ENCODE peak calls at places on chromosomes 2 and 18, in four cellular contexts. One of them, this sample, is unnamed.

GRCh38 chr2:9802576-9802993 is 40.7 kb upstream of the TAF1B start:
- DNase-seq in neural progenitor cell: no peak
- DNase-seq in GM13976: no peak
- DNase-seq in AG09309: no peak
- DNase-seq in this sample: no peak

GRCh38 chr2:3605013-3605961 is 10.4 kb downstream of the COLEC11 start:
- DNase-seq in neural progenitor cell: no peak
- DNase-seq in GM13976: peak
- DNase-seq in AG09309: no peak
- DNase-seq in this sample: no peak

GRCh38 chr18:74550886-74551285 is 16.6 kb downstream of the CNDP1 start:
- DNase-seq in neural progenitor cell: no peak
- DNase-seq in GM13976: no peak
- DNase-seq in AG09309: no peak
- DNase-seq in this sample: no peak

GRCh38 chr2:98598781-98599428 is 9.4 kb downstream of the COA5 start:
- DNase-seq in neural progenitor cell: no peak
- DNase-seq in GM13976: no peak
- DNase-seq in AG09309: no peak
- DNase-seq in this sample: no peak

GRCh38 chr2:41791523-41791922 is 256.3 kb upstream of the PKDCC start:
- DNase-seq in neural progenitor cell: peak
- DNase-seq in GM13976: peak
- DNase-seq in AG09309: no peak
- DNase-seq in this sample: no peak

GRCh38 chr2:56357655-56358295 is 174.0 kb downstream of the CCDC85A start:
- DNase-seq in neural progenitor cell: no peak
- DNase-seq in GM13976: no peak
- DNase-seq in AG09309: no peak
- DNase-seq in this sample: no peak

GRCh38 chr2:10478298-10478625 is 30.1 kb upstream of the ODC1 start:
- DNase-seq in neural progenitor cell: no peak
- DNase-seq in GM13976: no peak
- DNase-seq in AG09309: no peak
- DNase-seq in this sample: no peak

GRCh38 chr2:69074926-69075325 is 61.9 kb downstream of the ANTXR1 start:
- DNase-seq in neural progenitor cell: no peak
- DNase-seq in GM13976: no peak
- DNase-seq in AG09309: no peak
- DNase-seq in this sample: no peak

GRCh38 chr2:65539633-65540032 is 107.2 kb upstream of the SPRED2 start:
- DNase-seq in neural progenitor cell: no peak
- DNase-seq in GM13976: no peak
- DNase-seq in AG09309: no peak
- DNase-seq in this sample: no peak

GRCh38 chr2:37993135-37993534 is 68.0 kb downstream of the RMDN2 start:
- DNase-seq in neural progenitor cell: no peak
- DNase-seq in GM13976: no peak
- DNase-seq in AG09309: no peak
- DNase-seq in this sample: no peak

GRCh38 chr2:144516417-144516980 is 3.4 kb downstream of the ZEB2 start:
- DNase-seq in neural progenitor cell: peak
- DNase-seq in GM13976: no peak
- DNase-seq in AG09309: no peak
- DNase-seq in this sample: no peak

GRCh38 chr2:62293490-62294212 is 97.7 kb downstream of the B3GNT2 start:
- DNase-seq in neural progenitor cell: peak
- DNase-seq in GM13976: no peak
- DNase-seq in AG09309: no peak
- DNase-seq in this sample: peak

GRCh38 chr2:56444339-56444738 is 260.5 kb downstream of the CCDC85A start:
- DNase-seq in neural progenitor cell: peak
- DNase-seq in GM13976: no peak
- DNase-seq in AG09309: no peak
- DNase-seq in this sample: no peak

GRCh38 chr2:5991305-5991968 is 299.3 kb downstream of the SOX11 start:
- DNase-seq in neural progenitor cell: peak
- DNase-seq in GM13976: no peak
- DNase-seq in AG09309: no peak
- DNase-seq in this sample: no peak

GRCh38 chr2:53970095-53970897 is 497 bp downstream of the PSME4 start:
- DNase-seq in neural progenitor cell: peak
- DNase-seq in GM13976: peak
- DNase-seq in AG09309: no peak
- DNase-seq in this sample: peak

GRCh38 chr2:106575955-106576354 is 88.8 kb downstream of the CD8B2 start:
- DNase-seq in neural progenitor cell: peak
- DNase-seq in GM13976: no peak
- DNase-seq in AG09309: peak
- DNase-seq in this sample: no peak

GRCh38 chr2:139949242-139949972 is 1169.2 kb upstream of the NXPH2 start:
- DNase-seq in neural progenitor cell: no peak
- DNase-seq in GM13976: no peak
- DNase-seq in AG09309: no peak
- DNase-seq in this sample: no peak

GRCh38 chr2:139940701-139941100 is 1160.5 kb upstream of the NXPH2 start:
- DNase-seq in neural progenitor cell: no peak
- DNase-seq in GM13976: no peak
- DNase-seq in AG09309: no peak
- DNase-seq in this sample: no peak

GRCh38 chr2:139946690-139947089 is 1166.5 kb upstream of the NXPH2 start:
- DNase-seq in neural progenitor cell: peak
- DNase-seq in GM13976: no peak
- DNase-seq in AG09309: no peak
- DNase-seq in this sample: no peak
- TF ChIP-seq CTCF in neural progenitor cell: peak
- TF ChIP-seq CTCF in GM13976: no peak
- TF ChIP-seq CTCF in AG09309: no peak
- TF ChIP-seq CTCF in this sample: no peak

DNA sequence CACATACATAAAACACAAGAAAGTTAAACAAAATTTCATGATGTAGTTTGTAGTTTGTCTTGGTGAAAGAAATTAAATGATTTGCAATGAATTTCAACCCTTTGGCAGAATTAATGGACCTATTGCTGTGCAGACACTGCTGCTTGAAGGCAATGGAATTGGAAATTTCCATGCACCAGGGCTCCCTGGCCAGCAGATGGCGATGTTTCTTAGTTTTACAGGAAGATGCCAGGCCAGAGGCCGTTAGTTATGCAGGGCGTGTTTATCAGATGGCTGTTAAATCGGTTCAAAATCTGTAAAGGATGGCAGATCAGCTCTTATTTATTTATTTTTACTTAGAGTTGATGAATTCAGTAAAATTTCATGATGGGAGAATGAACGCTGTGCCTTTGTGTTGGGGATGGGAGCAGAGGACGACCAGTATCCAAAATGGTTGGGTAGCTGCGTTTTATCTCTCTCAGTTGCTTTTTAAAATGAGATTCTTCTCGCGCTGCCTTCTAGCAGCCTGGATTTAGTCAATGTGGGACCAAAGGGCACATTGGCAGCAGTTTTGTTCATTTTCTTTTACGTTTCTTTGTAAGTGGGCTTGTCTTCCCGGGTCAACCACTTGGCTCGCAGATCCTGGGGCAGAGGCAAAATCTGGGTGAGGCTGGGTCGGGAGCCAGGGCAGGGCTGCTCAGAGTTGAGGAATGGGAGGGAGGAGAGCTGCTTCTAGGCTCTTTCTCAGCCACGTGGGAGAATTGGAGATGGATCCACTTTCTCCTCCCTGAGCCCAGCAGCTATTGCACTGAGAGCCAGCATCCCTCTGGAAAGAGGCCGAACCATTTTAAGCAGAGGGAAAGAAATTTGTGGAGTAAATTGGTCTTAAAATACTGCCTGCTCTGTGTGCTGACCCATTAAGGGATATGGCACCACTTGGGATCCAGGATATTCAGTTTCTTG is 344.0 kb downstream of the PIK3C3 start:
- DNase-seq in neural progenitor cell: peak
- DNase-seq in GM13976: peak
- DNase-seq in AG09309: peak
- DNase-seq in this sample: no peak
- TF ChIP-seq CTCF in neural progenitor cell: peak
- TF ChIP-seq CTCF in GM13976: peak
- TF ChIP-seq CTCF in AG09309: peak
- TF ChIP-seq CTCF in this sample: peak

GRCh38 chr18:9971313-9971920 is 57.6 kb downstream of the VAPA start:
- DNase-seq in neural progenitor cell: peak
- DNase-seq in GM13976: peak
- DNase-seq in AG09309: peak
- DNase-seq in this sample: no peak
- TF ChIP-seq CTCF in neural progenitor cell: peak
- TF ChIP-seq CTCF in GM13976: peak
- TF ChIP-seq CTCF in AG09309: peak
- TF ChIP-seq CTCF in this sample: peak

GRCh38 chr2:29165362-29166236 is 50.4 kb downstream of the CLIP4 start:
- DNase-seq in neural progenitor cell: no peak
- DNase-seq in GM13976: no peak
- DNase-seq in AG09309: peak
- DNase-seq in this sample: no peak
- TF ChIP-seq CTCF in neural progenitor cell: no peak
- TF ChIP-seq CTCF in GM13976: no peak
- TF ChIP-seq CTCF in AG09309: no peak
- TF ChIP-seq CTCF in this sample: no peak

DNA sequence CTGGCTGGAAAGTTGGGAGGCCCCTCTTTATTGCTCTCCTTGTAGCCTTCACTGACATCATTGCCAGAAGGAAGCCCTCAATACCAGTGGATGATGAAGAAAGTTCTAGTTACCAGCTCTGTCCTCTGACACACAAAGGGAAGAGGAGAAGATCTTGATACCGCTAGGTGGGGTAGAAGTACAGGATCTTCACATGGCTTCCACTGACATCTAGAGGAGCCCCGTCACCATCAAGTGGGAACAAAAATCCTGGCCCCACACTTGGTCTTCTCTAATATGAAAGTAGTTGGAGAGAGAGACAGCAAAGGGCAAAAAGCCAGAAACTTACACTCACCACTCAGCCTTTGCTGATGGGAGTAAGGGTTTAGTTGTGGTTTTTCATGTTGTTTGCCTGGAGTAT is 12.4 kb downstream of the XIRP2 start:
- DNase-seq in neural progenitor cell: peak
- DNase-seq in GM13976: no peak
- DNase-seq in AG09309: no peak
- DNase-seq in this sample: no peak
- TF ChIP-seq CTCF in neural progenitor cell: peak
- TF ChIP-seq CTCF in GM13976: no peak
- TF ChIP-seq CTCF in AG09309: no peak
- TF ChIP-seq CTCF in this sample: no peak

DNA sequence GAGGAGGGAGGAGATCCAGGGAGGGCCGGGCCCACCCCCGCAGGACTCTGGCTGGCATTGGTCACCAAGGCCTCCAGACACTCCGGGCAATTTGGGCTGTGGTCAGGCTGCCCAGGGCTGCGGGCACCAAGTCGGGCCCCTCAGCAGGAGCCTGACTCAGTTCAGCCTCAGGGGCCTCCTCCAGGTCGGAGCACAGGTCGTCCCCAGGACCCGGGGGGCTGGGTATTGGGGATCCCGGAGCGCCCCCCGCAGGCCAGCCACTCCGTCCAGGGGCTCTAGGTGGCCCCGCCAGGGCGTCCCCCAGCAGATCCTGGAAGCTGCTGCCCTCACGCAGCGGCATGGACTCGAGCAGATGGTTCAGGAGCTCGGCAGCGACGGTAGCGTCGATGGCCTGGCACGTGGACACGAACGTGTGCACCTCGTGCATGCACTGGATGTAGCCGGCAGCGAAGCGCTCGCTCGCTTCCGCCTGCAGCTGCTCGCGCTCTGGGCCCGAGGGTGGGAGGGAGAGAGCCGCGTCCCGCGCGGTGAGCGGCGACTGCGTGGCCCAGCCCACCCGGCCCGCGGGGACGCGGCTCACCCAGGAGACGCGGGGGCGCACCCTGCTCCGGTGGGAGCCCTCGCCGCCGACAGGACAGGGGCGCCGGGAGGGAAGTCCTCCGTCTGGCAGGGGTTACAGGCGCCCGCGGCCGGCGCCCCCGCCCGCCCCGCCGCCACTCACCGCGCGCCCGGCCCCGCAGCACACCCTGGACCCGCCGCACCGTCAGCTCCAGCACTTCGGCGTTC is 879 bp downstream of the HES6 start:
- DNase-seq in neural progenitor cell: peak
- DNase-seq in GM13976: no peak
- DNase-seq in AG09309: no peak
- DNase-seq in this sample: no peak
- TF ChIP-seq CTCF in neural progenitor cell: peak
- TF ChIP-seq CTCF in GM13976: no peak
- TF ChIP-seq CTCF in AG09309: no peak
- TF ChIP-seq CTCF in this sample: peak

GRCh38 chr2:149258531-149258930 is 71.9 kb upstream of the LYPD6 start:
- DNase-seq in neural progenitor cell: no peak
- DNase-seq in GM13976: no peak
- DNase-seq in AG09309: no peak
- DNase-seq in this sample: no peak
- TF ChIP-seq CTCF in neural progenitor cell: peak
- TF ChIP-seq CTCF in GM13976: no peak
- TF ChIP-seq CTCF in AG09309: no peak
- TF ChIP-seq CTCF in this sample: no peak

GRCh38 chr2:237126519-237126918 is 40.8 kb downstream of the COPS8 start:
- DNase-seq in neural progenitor cell: no peak
- DNase-seq in GM13976: no peak
- DNase-seq in AG09309: no peak
- DNase-seq in this sample: no peak

GRCh38 chr2:237125967-237126366 is 40.3 kb downstream of the COPS8 start:
- DNase-seq in neural progenitor cell: no peak
- DNase-seq in GM13976: no peak
- DNase-seq in AG09309: no peak
- DNase-seq in this sample: no peak

GRCh38 chr2:237128845-237129592 is 43.3 kb downstream of the COPS8 start:
- DNase-seq in neural progenitor cell: no peak
- DNase-seq in GM13976: no peak
- DNase-seq in AG09309: no peak
- DNase-seq in this sample: no peak

GRCh38 chr2:237129625-237130263 is 44.1 kb downstream of the COPS8 start:
- DNase-seq in neural progenitor cell: no peak
- DNase-seq in GM13976: no peak
- DNase-seq in AG09309: no peak
- DNase-seq in this sample: no peak

GRCh38 chr2:237128026-237128703 is 42.5 kb downstream of the COPS8 start:
- DNase-seq in neural progenitor cell: peak
- DNase-seq in GM13976: no peak
- DNase-seq in AG09309: peak
- DNase-seq in this sample: no peak
- TF ChIP-seq CTCF in neural progenitor cell: no peak
- TF ChIP-seq CTCF in GM13976: no peak
- TF ChIP-seq CTCF in AG09309: peak
- TF ChIP-seq CTCF in this sample: no peak

GRCh38 chr2:191064590-191064989 is 50.6 kb upstream of the STAT1 start:
- DNase-seq in neural progenitor cell: no peak
- DNase-seq in GM13976: no peak
- DNase-seq in AG09309: no peak
- DNase-seq in this sample: no peak

GRCh38 chr2:191066281-191067233 is 52.6 kb upstream of the STAT1 start:
- DNase-seq in neural progenitor cell: no peak
- DNase-seq in GM13976: no peak
- DNase-seq in AG09309: no peak
- DNase-seq in this sample: no peak

GRCh38 chr2:191061381-191061982 is 47.5 kb upstream of the STAT1 start:
- DNase-seq in neural progenitor cell: no peak
- DNase-seq in GM13976: no peak
- DNase-seq in AG09309: no peak
- DNase-seq in this sample: no peak

GRCh38 chr2:191065785-191066184 is 51.8 kb upstream of the STAT1 start:
- DNase-seq in neural progenitor cell: no peak
- DNase-seq in GM13976: no peak
- DNase-seq in AG09309: no peak
- DNase-seq in this sample: no peak

GRCh38 chr2:191063584-191063983 is 49.6 kb upstream of the STAT1 start:
- DNase-seq in neural progenitor cell: no peak
- DNase-seq in GM13976: no peak
- DNase-seq in AG09309: no peak
- DNase-seq in this sample: no peak
- TF ChIP-seq CTCF in neural progenitor cell: no peak
- TF ChIP-seq CTCF in GM13976: no peak
- TF ChIP-seq CTCF in AG09309: no peak
- TF ChIP-seq CTCF in this sample: no peak